ENCODE peak calls at places on chromosome 9, in seven cellular contexts. H is AG04450, B is lower lobe of right lung, J is GM12865, D is HFF-Myc, X is IMR-90, C is chondrocyte. Y is an unnamed sample.

GRCh38 chr9:121059998-121060636 is 10.0 kb upstream of the C5 start:
- DNase-seq in D (peak; percentile 46), J (peak; percentile 75), B (no peak), X (peak; percentile 84), C (no peak), H (peak; percentile 80), Y (peak; percentile 14)

GRCh38 chr9:82540175-82540574 is 522.8 kb downstream of the RASEF start:
- DNase-seq in C (no peak), H (no peak), B (peak; percentile 75), J (no peak), D (no peak), X (no peak), Y (no peak)

GRCh38 chr9:134612309-134612708 is 29.3 kb upstream of the COL5A1 start:
- DNase-seq in H (no peak), D (no peak), B (no peak), J (no peak), X (no peak), C (no peak), Y (no peak)

GRCh38 chr9:98805506-98806272 is 1.8 kb upstream of the GALNT12 start:
- DNase-seq in X (peak; percentile 86), H (peak; percentile 30), C (no peak), D (no peak), B (no peak), J (no peak), Y (no peak)

GRCh38 chr9:77765781-77766259 is 117.7 kb upstream of the GNA14 start:
- DNase-seq in J (no peak), B (no peak), X (no peak), C (no peak), H (no peak), D (no peak), Y (no peak)

GRCh38 chr9:121708768-121709488 is 57.5 kb downstream of the DAB2IP start:
- DNase-seq in D (no peak), X (no peak), B (no peak), J (no peak), C (no peak), H (no peak), Y (no peak)

GRCh38 chr9:33318225-33318624 is 27.9 kb downstream of the NFX1 start:
- DNase-seq in H (no peak), J (no peak), C (no peak), X (no peak), D (no peak), B (no peak), Y (no peak)

GRCh38 chr9:133160742-133161541 is 2.8 kb downstream of the GBGT1 start:
- DNase-seq in X (peak; percentile 61), B (peak; percentile 82), J (peak; percentile 60), D (peak; percentile 89), H (no peak), C (peak; percentile 34), Y (no peak)

GRCh38 chr9:136297766-136298735 is 5.8 kb downstream of the CCDC187 start:
- DNase-seq in C (no peak), J (no peak), B (no peak), D (no peak), X (no peak), H (no peak), Y (no peak)
- TF ChIP-seq CTCF in C (no peak), J (no peak), B (no peak), D (no peak), X (no peak), H (no peak), Y (no peak)

GRCh38 chr9:37918665-37919165 is 14.8 kb upstream of the SLC25A51 start:
- DNase-seq in C (no peak), B (no peak), X (no peak), H (no peak), J (no peak), D (no peak), Y (no peak)
- TF ChIP-seq CTCF in C (no peak), B (no peak), X (no peak), H (no peak), J (no peak), D (no peak), Y (no peak)

GRCh38 chr9:127346584-127346983 is 50.4 kb upstream of the SLC2A8 start:
- DNase-seq in C (no peak), H (no peak), J (no peak), B (no peak), X (no peak), D (no peak), Y (no peak)
- TF ChIP-seq CTCF in C (peak; percentile 31), H (peak; percentile 33), J (no peak), B (no peak), X (peak; percentile 21), D (peak; percentile 41), Y (no peak)

DNA sequence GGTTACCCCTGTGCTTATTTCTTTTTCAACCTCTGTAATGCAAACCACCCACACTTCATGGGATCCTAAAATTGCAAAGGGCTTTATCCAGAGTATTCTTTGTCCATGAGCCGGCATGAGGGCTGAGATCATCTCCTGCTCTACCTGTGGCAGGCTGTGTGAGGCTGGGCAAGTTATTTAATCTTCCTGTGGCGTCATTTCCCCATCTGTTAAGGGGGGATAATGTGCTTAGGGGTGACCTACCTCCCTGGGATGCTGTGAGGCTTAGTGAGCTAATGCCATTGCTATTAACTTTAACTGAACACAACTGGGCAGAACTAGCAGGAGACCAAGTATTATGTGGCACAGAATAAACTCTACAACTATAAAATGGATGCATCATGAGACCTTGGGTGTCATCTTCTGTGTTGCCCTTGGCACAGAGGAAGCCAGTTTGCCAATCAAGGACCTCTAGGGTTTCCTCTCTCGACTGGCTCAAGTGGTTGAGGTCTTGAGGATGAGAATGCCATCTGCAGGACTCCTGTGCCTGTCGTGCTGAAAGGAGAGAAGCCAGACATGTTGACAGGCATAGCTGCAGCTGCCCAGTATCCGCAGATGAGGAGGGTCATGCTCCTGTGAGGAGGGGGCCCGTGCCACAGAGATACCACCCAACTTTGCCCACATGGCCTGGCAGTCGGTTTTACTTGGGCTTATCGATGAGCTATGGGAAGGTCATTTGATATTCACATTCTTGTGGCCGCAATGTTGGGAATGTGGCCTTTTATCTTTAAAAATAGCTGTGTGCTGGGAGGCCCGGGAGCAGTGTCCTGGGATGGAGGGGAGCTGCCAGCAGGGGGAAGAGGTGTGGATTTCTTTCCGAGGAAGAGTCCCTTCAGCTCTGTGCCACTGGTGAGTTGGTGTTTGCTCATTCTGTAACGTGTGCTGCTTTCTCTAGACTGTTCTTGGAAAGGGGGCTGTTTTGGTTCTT is 17.2 kb downstream of the FRMPD1 start:
- DNase-seq in H (no peak), B (no peak), D (no peak), C (no peak), J (no peak), X (no peak), Y (no peak)
- TF ChIP-seq CTCF in H (peak; percentile 32), B (no peak), D (no peak), C (peak; percentile 39), J (no peak), X (no peak), Y (no peak)

DNA sequence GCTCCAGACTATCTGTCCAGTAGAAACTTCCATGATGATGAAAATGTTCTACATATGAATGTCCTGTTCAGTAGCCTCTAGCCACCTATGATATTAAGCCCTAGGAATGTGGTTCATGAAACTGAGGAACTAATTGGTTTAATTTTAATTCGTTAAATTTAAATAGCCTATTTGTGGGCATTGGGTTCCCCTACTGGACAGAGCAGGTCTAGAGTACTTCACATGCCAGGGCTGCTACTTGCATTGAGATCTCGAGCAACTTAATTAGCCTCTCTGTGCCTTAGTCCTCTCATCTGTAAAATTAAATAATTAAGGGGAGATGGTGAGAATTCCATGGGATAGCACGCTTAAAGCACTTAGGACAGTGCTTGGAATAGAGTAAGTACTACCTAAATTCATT is 160.0 kb downstream of the PAPPA start:
- DNase-seq in C (no peak), H (no peak), X (no peak), B (no peak), D (no peak), J (no peak), Y (no peak)
- TF ChIP-seq CTCF in C (peak; percentile 49), H (peak; percentile 30), X (peak; percentile 23), B (no peak), D (peak; percentile 6), J (no peak), Y (no peak)

GRCh38 chr9:113148377-113148715 is 2.5 kb upstream of the SLC31A2 start:
- DNase-seq in B (no peak), J (no peak), D (no peak), H (no peak), X (no peak), C (no peak), Y (no peak)

GRCh38 chr9:113152699-113153098 is 1.9 kb downstream of the SLC31A2 start:
- DNase-seq in J (no peak), D (no peak), X (no peak), B (no peak), C (no peak), H (no peak), Y (no peak)

GRCh38 chr9:113151696-113152630 is 1.2 kb downstream of the SLC31A2 start:
- DNase-seq in X (no peak), B (peak; percentile 67), J (no peak), D (no peak), H (no peak), C (no peak), Y (no peak)

GRCh38 chr9:113148996-113149960 is 1.5 kb upstream of the SLC31A2 start:
- DNase-seq in J (no peak), H (no peak), B (peak; percentile 47), D (no peak), C (no peak), X (no peak), Y (no peak)

DNA sequence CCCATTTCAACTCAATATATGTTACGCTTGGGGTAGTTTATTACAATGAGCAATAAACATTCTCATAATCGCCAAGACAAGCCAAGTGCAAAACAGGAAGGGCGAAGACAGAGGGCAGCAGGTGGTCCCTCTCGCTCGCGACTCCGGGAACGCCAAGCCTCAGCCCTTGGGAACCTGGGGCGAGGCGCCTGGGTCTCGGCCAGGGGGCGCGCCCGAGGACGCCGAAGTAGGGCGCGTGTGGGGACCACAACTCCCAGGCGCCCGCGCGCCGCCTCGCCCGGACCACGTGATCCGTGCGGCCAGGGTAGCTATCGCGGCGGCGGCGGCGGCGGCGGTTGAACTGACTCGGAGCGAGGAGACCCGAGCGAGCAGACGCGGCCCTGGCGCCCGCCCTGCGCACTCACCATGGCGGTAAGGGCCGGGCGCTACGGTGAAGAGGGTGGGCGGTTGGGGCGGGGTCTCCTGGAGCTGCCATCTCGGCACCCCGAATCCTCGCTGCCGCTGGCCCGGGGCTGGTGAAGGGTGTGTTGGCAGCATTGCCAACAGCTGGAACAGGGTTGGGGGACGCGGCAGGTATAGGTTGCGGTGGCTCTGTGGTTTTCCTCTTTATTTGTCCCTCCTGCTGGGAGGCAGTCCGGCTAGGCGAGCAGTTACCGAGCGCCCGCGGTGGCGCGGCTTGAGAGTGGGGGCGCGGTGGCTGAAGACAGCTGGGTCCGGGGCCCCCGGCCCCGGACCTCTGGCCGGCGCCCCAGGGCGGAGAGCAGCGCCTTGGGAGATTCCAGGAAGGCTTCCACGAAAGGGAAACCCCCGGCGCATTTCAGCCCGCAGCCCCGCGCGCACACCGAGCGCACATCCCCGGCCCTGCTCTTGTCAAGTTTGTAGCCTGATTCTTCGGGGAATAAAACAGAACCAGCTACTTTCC is at the start of gene SLC31A2:
- DNase-seq in C (peak; percentile 97), J (peak; percentile 88), H (peak; percentile 32), D (peak; percentile 19), B (peak; percentile 97), X (peak; percentile 72), Y (peak; percentile 37)
- TF ChIP-seq CTCF in C (peak; percentile 74), J (peak; percentile 34), H (peak; percentile 39), D (peak; percentile 26), B (peak; percentile 51), X (peak; percentile 28), Y (peak; percentile 43)

GRCh38 chr9:137441289-137441934 is at the start of gene ENTPD8:
- DNase-seq in C (peak; percentile 77), D (no peak), B (peak; percentile 69), J (no peak), H (no peak), X (no peak), Y (no peak)
- TF ChIP-seq CTCF in C (no peak), D (no peak), B (no peak), J (no peak), H (no peak), X (no peak), Y (no peak)